ENCODE peak calls at places on chromosome 16, in five cellular contexts. I, S, D, G and V are unnamed samples.

GRCh38 chr16:23506606-23506994 is 3.7 kb downstream of the GGA2 start:
- DNase-seq in D (no peak), G (no peak), S (no peak), I (no peak), V (no peak)

GRCh38 chr16:14538604-14539003 is 91.5 kb downstream of the PARN start:
- DNase-seq in D (no peak), G (no peak), S (no peak), I (no peak), V (no peak)

GRCh38 chr16:31010539-31010938 is at the start of gene STX1B:
- DNase-seq in I (no peak), G (no peak), S (no peak), D (peak), V (no peak)

GRCh38 chr16:67936876-67937605 is 391 bp upstream of the PSMB10 start:
- DNase-seq in I (no peak), S (peak), D (no peak), G (no peak), V (no peak)

GRCh38 chr16:12120331-12120981 is 143.9 kb downstream of the SNX29 start:
- DNase-seq in D (peak), S (no peak), I (no peak), G (peak), V (peak)

GRCh38 chr16:11507991-11508390 is 78.7 kb downstream of the LITAF start:
- DNase-seq in D (no peak), G (no peak), S (no peak), I (no peak), V (no peak)

GRCh38 chr16:88628512-88628974 is 9.8 kb upstream of the IL17C start:
- DNase-seq in G (peak), I (no peak), S (no peak), D (no peak), V (no peak)

GRCh38 chr16:49782405-49782804 is 73.5 kb downstream of the ZNF423 start:
- DNase-seq in D (no peak), I (no peak), S (no peak), G (no peak), V (no peak)